ENCODE peak calls at places on chromosomes 1 and 21, in nine cellular contexts. A, G, H, S, J, K, W, Z and D are unnamed samples.

GRCh38 chr21:46212721-46213484 is 15.7 kb downstream of the LSS start:
- DNase-seq in J (no peak), W (no peak), K (no peak), G (peak; percentile 67), Z (no peak), A (no peak), S (no peak), H (peak; percentile 7), D (no peak)

GRCh38 chr1:44801491-44802305 is 1.5 kb downstream of the PLK3 start:
- DNase-seq in H (peak; percentile 48), W (peak; percentile 17), G (peak; percentile 84), Z (no peak), J (no peak), A (no peak), S (no peak), K (no peak), D (no peak)

GRCh38 chr1:147665521-147665920 is 4.8 kb downstream of the ACP6 start:
- DNase-seq in S (peak; percentile 47), W (no peak), K (no peak), H (no peak), G (no peak), A (no peak), Z (no peak), J (peak; percentile 22), D (no peak)

GRCh38 chr1:47183308-47184089 is 6.3 kb downstream of the PDZK1IP1 start:
- DNase-seq in K (no peak), A (no peak), W (no peak), Z (no peak), J (no peak), H (no peak), G (peak; percentile 49), S (no peak), D (no peak)

GRCh38 chr21:29064850-29065481 is 8.5 kb downstream of the CCT8 start:
- DNase-seq in W (no peak), A (no peak), G (no peak), K (no peak), S (no peak), Z (no peak), H (no peak), J (no peak), D (no peak)

GRCh38 chr1:222276062-222276461 is 271.8 kb downstream of the HHIPL2 start:
- DNase-seq in S (no peak), Z (no peak), W (no peak), K (no peak), G (no peak), J (no peak), H (no peak), A (no peak), D (no peak)

GRCh38 chr1:62209931-62210595 is 15.4 kb downstream of the L1TD1 start:
- DNase-seq in Z (no peak), H (no peak), G (no peak), A (no peak), J (no peak), W (no peak), S (peak; percentile 75), K (no peak), D (no peak)

GRCh38 chr1:112528076-112528475 is 19.3 kb downstream of the WNT2B start:
- DNase-seq in J (no peak), S (no peak), K (no peak), A (peak; percentile 31), G (no peak), Z (no peak), H (no peak), W (no peak), D (no peak)

GRCh38 chr1:204029016-204029415 is 43.9 kb upstream of the SOX13 start:
- DNase-seq in J (no peak), S (no peak), K (no peak), Z (no peak), G (no peak), H (no peak), W (no peak), A (no peak), D (no peak)

GRCh38 chr1:25343872-25344271 is 5.7 kb downstream of the TMEM50A start:
- DNase-seq in K (no peak), Z (peak; percentile 24), G (no peak), J (no peak), W (no peak), A (peak; percentile 89), H (no peak), S (peak; percentile 52), D (no peak)

GRCh38 chr1:243939167-243939848 is 89.3 kb upstream of the AKT3 start:
- DNase-seq in G (no peak), W (no peak), H (no peak), S (peak; percentile 69), Z (no peak), K (no peak), J (no peak), A (peak; percentile 65), D (no peak)

GRCh38 chr21:32381571-32381970 is 11.2 kb downstream of the URB1 start:
- DNase-seq in A (no peak), W (no peak), Z (no peak), K (no peak), H (no peak), G (no peak), S (no peak), J (no peak), D (no peak)

GRCh38 chr21:32380940-32381339 is 11.9 kb downstream of the URB1 start:
- DNase-seq in G (no peak), J (no peak), A (no peak), H (no peak), S (no peak), K (no peak), Z (no peak), W (no peak), D (no peak)

GRCh38 chr21:32383812-32384211 is 9.0 kb downstream of the URB1 start:
- DNase-seq in A (no peak), H (no peak), S (peak; percentile 37), J (no peak), Z (no peak), W (no peak), K (no peak), G (peak; percentile 54), D (no peak)

GRCh38 chr21:32378956-32379355 is 13.9 kb downstream of the URB1 start:
- DNase-seq in J (no peak), H (no peak), Z (no peak), S (no peak), K (no peak), A (no peak), G (peak; percentile 25), W (no peak), D (peak; percentile 26)

GRCh38 chr21:32382108-32382601 is 10.7 kb downstream of the URB1 start:
- DNase-seq in G (no peak), Z (no peak), K (no peak), S (peak; percentile 92), J (no peak), W (no peak), A (peak; percentile 36), H (no peak), D (no peak)
- H3K27ac ChIP-seq in G (no peak overlapping the region), Z (peak overlapping the region; percentile 35), K (no peak overlapping the region), S (peak overlapping the region; percentile 79), J (peak overlapping the region; percentile 73), W (no peak overlapping the region), A (no peak overlapping the region), H (no peak overlapping the region), D (no peak overlapping the region)

GRCh38 chr1:48576565-48576964 is 104.6 kb upstream of the SPATA6 start:
- DNase-seq in W (no peak), J (no peak), G (no peak), A (no peak), K (no peak), S (no peak), H (no peak), Z (no peak), D (no peak)

GRCh38 chr1:48568501-48568900 is 96.5 kb upstream of the SPATA6 start:
- DNase-seq in Z (no peak), K (no peak), W (no peak), H (no peak), S (no peak), A (no peak), J (no peak), G (no peak), D (no peak)

GRCh38 chr1:48572134-48572533 is 100.1 kb upstream of the SPATA6 start:
- DNase-seq in W (no peak), Z (no peak), H (no peak), G (no peak), S (no peak), J (no peak), A (no peak), K (no peak), D (no peak)

GRCh38 chr1:48571303-48571987 is 99.4 kb upstream of the SPATA6 start:
- DNase-seq in S (no peak), Z (no peak), K (no peak), H (no peak), A (no peak), G (no peak), J (no peak), W (no peak), D (peak; percentile 56)

DNA sequence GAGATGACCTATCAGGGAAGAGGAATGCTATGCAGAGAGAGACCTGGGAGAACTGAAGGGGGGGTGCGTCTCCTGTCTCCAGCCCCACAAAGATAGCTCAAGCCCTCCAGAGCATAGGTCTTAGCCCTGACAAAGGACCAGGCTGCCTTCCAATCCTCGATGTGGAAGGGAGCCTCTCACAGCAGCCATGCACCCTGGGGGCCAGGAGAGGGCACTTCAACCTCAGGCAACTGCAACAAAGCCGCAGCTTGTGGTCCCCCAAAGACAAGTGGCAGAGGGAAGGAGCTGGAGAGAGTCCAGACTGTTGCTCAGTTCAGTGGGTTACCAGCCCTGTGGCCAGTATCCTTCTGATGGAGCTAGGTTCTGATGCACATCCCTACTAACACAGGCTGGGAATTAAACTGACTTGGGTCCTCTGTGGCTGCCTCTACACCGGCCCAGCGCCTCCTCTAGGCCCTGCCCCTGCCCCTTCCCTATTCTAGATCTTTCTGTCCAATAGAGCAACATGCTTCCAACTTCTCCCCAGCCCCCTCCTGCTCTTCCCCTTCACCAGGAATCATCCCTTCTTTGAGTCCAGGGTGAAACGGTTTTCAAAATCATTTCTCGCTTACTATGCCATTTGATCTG is 100.7 kb upstream of the SPATA6 start:
- DNase-seq in W (peak; percentile 13), Z (peak; percentile 35), S (peak; percentile 62), K (peak; percentile 15), A (peak; percentile 23), G (peak; percentile 80), J (peak; percentile 25), H (no peak), D (no peak)
- TF ChIP-seq CTCF in W (peak; percentile 34), Z (peak; percentile 52), S (peak; percentile 82), K (peak; percentile 79), A (peak; percentile 40), G (peak; percentile 59), J (peak; percentile 43), H (peak; percentile 31), D (peak; percentile 51)

GRCh38 chr1:198575292-198575691 is 34.8 kb upstream of the ATP6V1G3 start:
- DNase-seq in G (no peak), S (no peak), J (no peak), H (no peak), W (no peak), A (no peak), Z (no peak), K (no peak), D (no peak)
- H3K4me3 ChIP-seq in G (no peak overlapping the region), S (no peak overlapping the region), J (no peak overlapping the region), H (no peak overlapping the region), W (no peak overlapping the region), A (no peak overlapping the region), Z (no peak overlapping the region), K (no peak overlapping the region), D (no peak overlapping the region)

DNA sequence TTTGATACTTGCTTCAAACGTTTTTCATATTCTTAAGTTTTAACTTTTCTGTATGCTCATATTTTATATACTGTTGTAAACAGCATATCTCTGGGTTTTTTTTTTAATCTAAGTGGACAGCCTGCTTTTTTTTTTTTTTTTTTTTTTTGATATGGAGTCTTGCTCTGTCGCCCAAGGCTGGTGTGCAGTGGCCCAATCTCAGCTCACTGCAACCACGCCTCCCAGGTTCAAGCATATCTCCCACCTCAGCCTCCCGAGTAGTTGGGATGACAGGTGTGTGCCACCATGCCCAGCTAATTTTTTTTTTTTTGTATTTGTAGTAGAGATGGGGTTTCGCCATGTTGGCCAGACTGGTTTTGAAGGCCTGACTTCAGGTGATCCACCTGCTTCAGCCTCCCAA is 1.2 kb downstream of the TBCE start:
- DNase-seq in A (no peak), J (no peak), K (no peak), S (no peak), H (no peak), W (no peak), Z (no peak), G (no peak), D (no peak)
- H3K27ac ChIP-seq in A (no peak overlapping the region), J (no peak overlapping the region), K (peak overlapping the region; percentile 94), S (no peak overlapping the region), H (no peak overlapping the region), W (no peak overlapping the region), Z (peak overlapping the region; percentile 81), G (no peak overlapping the region), D (no peak overlapping the region)